ENCODE peak calls at places on chromosomes 6 and 20, in nine cellular contexts. N, C, E, Z, I, P, Y, U and F are unnamed samples.

GRCh38 chr6:44672086-44672485 is 284.6 kb downstream of the CDC5L start:
- DNase-seq in E (no peak), N (no peak), I (no peak), U (no peak), Y (no peak), C (peak; percentile 72), P (no peak), Z (no peak), F (no peak)

GRCh38 chr6:85920782-85921181 is 278.1 kb upstream of the SYNCRIP start:
- DNase-seq in I (no peak), E (no peak), N (no peak), Y (no peak), U (peak; percentile 73), Z (no peak), C (no peak), P (no peak), F (peak; percentile 36)

GRCh38 chr20:4748847-4749246 is 27.1 kb downstream of the PRND start:
- DNase-seq in Z (no peak), Y (no peak), C (no peak), U (peak; percentile 73), E (no peak), P (no peak), I (no peak), N (no peak), F (no peak)

GRCh38 chr6:152206072-152206818 is 398.8 kb downstream of the ESR1 start:
- DNase-seq in N (no peak), C (peak; percentile 9), I (peak; percentile 13), P (peak; percentile 55), Y (peak; percentile 42), U (peak; percentile 82), E (peak; percentile 25), Z (no peak), F (no peak)

GRCh38 chr6:6002005-6002808 is 4.5 kb downstream of the NRN1 start:
- DNase-seq in Z (no peak), C (no peak), E (no peak), P (no peak), N (no peak), Y (no peak), U (peak; percentile 78), I (no peak), F (no peak)

GRCh38 chr20:61840661-61841455 is 224.8 kb downstream of the TAF4 start:
- DNase-seq in E (no peak), U (no peak), P (no peak), Y (no peak), I (no peak), Z (no peak), N (no peak), C (no peak), F (no peak)

GRCh38 chr6:163589401-163589800 is 174.9 kb downstream of the QKI start:
- DNase-seq in U (no peak), E (peak; percentile 34), N (no peak), P (no peak), C (no peak), Z (no peak), Y (no peak), I (no peak), F (no peak)

GRCh38 chr6:167559675-167560479 is 235.0 kb downstream of the TTLL2 start:
- DNase-seq in C (no peak), Z (no peak), N (no peak), Y (no peak), U (no peak), P (no peak), E (no peak), I (no peak), F (no peak)

GRCh38 chr20:62198496-62198895 is 15.7 kb downstream of the MTG2 start:
- DNase-seq in Z (no peak), E (no peak), N (no peak), Y (no peak), P (no peak), C (no peak), I (no peak), U (no peak), F (no peak)

GRCh38 chr6:129351807-129352206 is 358.2 kb downstream of the ARHGAP18 start:
- DNase-seq in C (peak; percentile 9), Y (no peak), Z (no peak), U (no peak), I (no peak), N (no peak), P (no peak), E (no peak), F (no peak)

GRCh38 chr6:156984178-156984738 is 207.1 kb downstream of the ARID1B start:
- DNase-seq in E (no peak), C (no peak), Z (no peak), P (no peak), I (no peak), U (no peak), Y (peak; percentile 65), N (no peak), F (no peak)

GRCh38 chr6:161918608-161919205 is 644.8 kb upstream of the AGPAT4 start:
- DNase-seq in N (no peak), I (no peak), E (no peak), Y (no peak), P (no peak), U (no peak), Z (no peak), C (no peak), F (no peak)

GRCh38 chr6:45533394-45533793 is 155.7 kb upstream of the SUPT3H start:
- DNase-seq in I (no peak), U (no peak), P (no peak), Y (no peak), Z (no peak), C (peak; percentile 38), N (no peak), E (peak; percentile 43), F (no peak)

GRCh38 chr6:21538186-21538798 is 55.3 kb upstream of the SOX4 start:
- DNase-seq in Z (no peak), I (no peak), N (no peak), E (peak; percentile 21), Y (no peak), P (peak; percentile 22), U (no peak), C (peak; percentile 18), F (no peak)

GRCh38 chr6:44512868-44513641 is 125.5 kb downstream of the CDC5L start:
- DNase-seq in I (peak; percentile 12), Z (no peak), Y (no peak), E (no peak), P (peak; percentile 19), N (no peak), C (peak; percentile 51), U (peak; percentile 49), F (no peak)

GRCh38 chr6:108874470-108875160 is 26.4 kb downstream of the ARMC2 start:
- DNase-seq in P (peak; percentile 92), C (peak; percentile 63), U (no peak), E (peak; percentile 82), Z (no peak), I (no peak), N (no peak), Y (peak; percentile 79), F (no peak)

DNA sequence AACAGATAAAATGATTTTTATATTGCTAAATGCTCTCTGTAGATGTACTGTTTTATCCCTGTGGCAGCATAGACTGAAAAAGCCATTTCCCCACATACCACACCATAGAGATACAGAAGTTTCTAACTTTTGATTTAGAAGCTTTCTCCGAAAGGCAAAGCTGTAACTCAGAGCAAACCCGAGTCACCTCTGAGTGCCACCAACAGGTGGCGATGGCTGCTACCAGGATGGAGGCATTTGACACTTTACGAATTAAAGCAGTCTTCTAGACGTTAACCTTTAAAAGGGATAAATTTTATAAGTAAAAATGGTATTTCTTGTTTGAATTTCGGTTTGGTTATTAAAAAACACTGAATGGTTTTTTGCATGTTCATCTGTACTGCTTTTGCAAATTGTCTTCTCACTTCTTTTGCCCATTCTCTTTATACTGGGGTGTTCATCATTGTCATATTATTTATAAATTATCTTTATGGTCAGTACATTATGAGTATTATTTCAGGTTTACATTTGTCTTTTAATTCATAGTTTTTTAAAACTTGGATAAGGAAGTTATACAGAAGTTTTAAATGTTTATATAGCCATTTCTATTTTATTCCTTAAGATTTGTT is 201.0 kb upstream of the CEP162 start:
- DNase-seq in P (peak; percentile 56), N (peak; percentile 34), U (peak; percentile 87), Y (peak; percentile 44), C (peak; percentile 61), I (peak; percentile 44), Z (no peak), E (peak; percentile 81), F (no peak)
- TF ChIP-seq CTCF in P (peak; percentile 92), N (peak; percentile 34), U (peak; percentile 96), Y (peak; percentile 70), C (peak; percentile 99), I (peak; percentile 88), Z (peak; percentile 85), E (peak; percentile 94), F (no peak)

DNA sequence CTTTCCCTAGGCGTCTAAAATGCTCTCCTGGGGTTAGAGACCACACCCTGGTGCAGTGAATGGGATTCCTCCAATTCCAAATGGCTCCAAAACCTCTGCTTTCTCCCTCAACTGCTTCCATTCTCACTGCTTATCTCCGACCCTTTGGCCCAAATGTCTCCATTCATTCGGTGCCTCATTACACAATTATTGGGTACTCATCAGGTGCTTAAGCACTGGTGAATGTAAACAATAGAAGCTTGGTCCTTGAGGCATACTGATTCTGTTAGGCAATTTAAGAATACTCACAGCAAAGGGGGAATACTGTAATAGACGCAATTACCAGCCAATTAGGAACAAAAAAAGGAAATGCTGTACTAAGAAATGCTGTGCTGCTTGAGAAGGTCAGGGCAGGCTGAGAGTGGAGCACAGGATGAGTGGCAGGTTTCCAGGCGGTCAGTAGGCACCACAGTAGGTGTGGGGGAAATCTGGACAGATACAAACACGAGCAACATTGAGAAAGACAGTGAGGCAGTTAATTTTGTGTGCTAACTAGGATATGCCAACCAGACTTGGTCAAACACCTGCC is 23.0 kb downstream of the GMDS start:
- DNase-seq in U (peak; percentile 62), E (no peak), Z (no peak), C (no peak), N (no peak), Y (no peak), I (no peak), P (no peak), F (peak; percentile 37)
- H3K4me3 ChIP-seq in U (no peak overlapping the region), E (no peak overlapping the region), Z (peak overlapping the region; percentile 46), C (peak overlapping the region; percentile 35), N (peak overlapping the region; percentile 65), Y (peak overlapping the region; percentile 74), I (no peak overlapping the region), P (no peak overlapping the region), F (peak overlapping the region; percentile 10)

DNA sequence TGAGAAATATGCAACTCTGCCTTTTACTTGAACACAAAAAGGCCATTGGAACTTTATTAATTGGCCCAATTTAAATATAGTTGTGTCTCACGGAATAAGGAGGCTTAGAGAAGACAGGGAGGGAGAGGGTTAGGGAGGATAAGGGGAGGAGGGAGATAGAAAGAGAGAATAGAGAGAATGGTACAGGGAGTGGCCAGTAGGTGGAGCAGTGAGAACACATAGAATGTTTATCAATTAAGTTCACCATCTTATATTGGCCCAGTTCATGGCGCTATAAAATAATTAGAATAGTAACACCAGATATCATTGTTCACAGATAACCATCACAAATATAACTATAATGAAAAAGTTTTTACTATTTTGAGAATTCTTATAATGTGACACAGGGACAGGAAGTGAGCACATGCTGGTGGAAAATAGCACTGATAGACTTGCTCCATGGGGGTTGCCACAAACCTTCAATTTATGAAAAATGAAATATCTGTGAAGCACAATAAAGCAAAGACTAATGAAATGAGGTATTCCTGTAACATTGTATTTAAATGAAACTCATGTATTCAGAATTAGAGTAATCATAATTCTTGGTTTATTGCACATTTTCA is 374.1 kb upstream of the MANEA start:
- DNase-seq in E (peak; percentile 55), Z (peak; percentile 4), N (no peak), C (no peak), Y (peak; percentile 44), P (peak; percentile 45), I (peak; percentile 23), U (peak; percentile 66), F (no peak)
- TF ChIP-seq CTCF in E (peak; percentile 58), Z (peak; percentile 66), N (peak; percentile 25), C (peak; percentile 30), Y (peak; percentile 69), P (peak; percentile 74), I (peak; percentile 64), U (peak; percentile 89), F (no peak)

GRCh38 chr6:15089569-15090144 is 156.2 kb upstream of the JARID2 start:
- DNase-seq in N (no peak), Z (no peak), E (no peak), U (no peak), I (no peak), P (peak; percentile 86), C (no peak), Y (no peak), F (no peak)
- H3K4me3 ChIP-seq in N (no peak overlapping the region), Z (no peak overlapping the region), E (no peak overlapping the region), U (no peak overlapping the region), I (no peak overlapping the region), P (peak overlapping the region; percentile 73), C (no peak overlapping the region), Y (no peak overlapping the region), F (no peak overlapping the region)